ENCODE peak calls at places on chromosomes 3 and 15, in nine cellular contexts. One of them, this sample, is unnamed.

GRCh38 chr3:127639173-127640030 is 10.4 kb downstream of the PODXL2 start:
- DNase-seq in RWPE2: no peak
- DNase-seq in GM13977: no peak
- DNase-seq in CD4-positive, alpha-beta T cell: no peak
- DNase-seq in cardiac muscle cell: no peak
- DNase-seq in uterus: no peak
- DNase-seq in Calu3: no peak
- DNase-seq in coronary artery: no peak
- DNase-seq in H9: no peak
- DNase-seq in this sample: no peak

GRCh38 chr15:34804113-34804512 is 8.8 kb upstream of the ACTC1 start:
- DNase-seq in RWPE2: no peak
- DNase-seq in GM13977: no peak
- DNase-seq in CD4-positive, alpha-beta T cell: no peak
- DNase-seq in cardiac muscle cell: no peak
- DNase-seq in uterus: no peak
- DNase-seq in Calu3: no peak
- DNase-seq in coronary artery: no peak
- DNase-seq in H9: no peak
- DNase-seq in this sample: no peak

GRCh38 chr3:2589336-2589969 is 490.8 kb downstream of the CNTN4 start:
- DNase-seq in RWPE2: no peak
- DNase-seq in GM13977: no peak
- DNase-seq in CD4-positive, alpha-beta T cell: no peak
- DNase-seq in cardiac muscle cell: no peak
- DNase-seq in uterus: no peak
- DNase-seq in Calu3: no peak
- DNase-seq in coronary artery: no peak
- DNase-seq in H9: no peak
- DNase-seq in this sample: no peak

GRCh38 chr15:30904812-30905211 is 1.1 kb downstream of the FAN1 start:
- DNase-seq in RWPE2: no peak
- DNase-seq in GM13977: no peak
- DNase-seq in CD4-positive, alpha-beta T cell: no peak
- DNase-seq in cardiac muscle cell: no peak
- DNase-seq in uterus: no peak
- DNase-seq in Calu3: no peak
- DNase-seq in coronary artery: no peak
- DNase-seq in H9: no peak
- DNase-seq in this sample: no peak

GRCh38 chr15:30872341-30872748 is 31.4 kb upstream of the FAN1 start:
- DNase-seq in RWPE2: no peak
- DNase-seq in GM13977: no peak
- DNase-seq in CD4-positive, alpha-beta T cell: no peak
- DNase-seq in cardiac muscle cell: no peak
- DNase-seq in uterus: no peak
- DNase-seq in Calu3: no peak
- DNase-seq in coronary artery: no peak
- DNase-seq in H9: no peak
- DNase-seq in this sample: peak; percentile 14

GRCh38 chr3:140388525-140388924 is 289.3 kb upstream of the TRIM42 start:
- DNase-seq in RWPE2: no peak
- DNase-seq in GM13977: no peak
- DNase-seq in CD4-positive, alpha-beta T cell: no peak
- DNase-seq in cardiac muscle cell: no peak
- DNase-seq in uterus: no peak
- DNase-seq in Calu3: no peak
- DNase-seq in coronary artery: no peak
- DNase-seq in H9: no peak
- DNase-seq in this sample: no peak

GRCh38 chr15:40279437-40280141 is 3.3 kb downstream of the ANKRD63 start:
- DNase-seq in RWPE2: no peak
- DNase-seq in GM13977: peak; percentile 87
- DNase-seq in CD4-positive, alpha-beta T cell: peak; percentile 60
- DNase-seq in cardiac muscle cell: peak; percentile 85
- DNase-seq in uterus: peak; percentile 74
- DNase-seq in Calu3: peak; percentile 80
- DNase-seq in coronary artery: no peak
- DNase-seq in H9: peak; percentile 90
- DNase-seq in this sample: peak; percentile 71

GRCh38 chr3:181009225-181009624 is 19.7 kb upstream of the DNAJC19 start:
- DNase-seq in RWPE2: no peak
- DNase-seq in GM13977: no peak
- DNase-seq in CD4-positive, alpha-beta T cell: no peak
- DNase-seq in cardiac muscle cell: no peak
- DNase-seq in uterus: no peak
- DNase-seq in Calu3: no peak
- DNase-seq in coronary artery: no peak
- DNase-seq in H9: no peak
- DNase-seq in this sample: peak; percentile 48

GRCh38 chr15:95169701-95170459 is 938.5 kb downstream of the MCTP2 start:
- DNase-seq in RWPE2: no peak
- DNase-seq in GM13977: no peak
- DNase-seq in CD4-positive, alpha-beta T cell: no peak
- DNase-seq in cardiac muscle cell: peak; percentile 0
- DNase-seq in uterus: peak; percentile 83
- DNase-seq in Calu3: no peak
- DNase-seq in coronary artery: no peak
- DNase-seq in H9: no peak
- DNase-seq in this sample: no peak

GRCh38 chr15:101288905-101289513 is 6.0 kb downstream of the SNRPA1 start:
- DNase-seq in RWPE2: no peak
- DNase-seq in GM13977: no peak
- DNase-seq in CD4-positive, alpha-beta T cell: no peak
- DNase-seq in cardiac muscle cell: peak; percentile 70
- DNase-seq in uterus: no peak
- DNase-seq in Calu3: peak; percentile 36
- DNase-seq in coronary artery: no peak
- DNase-seq in H9: no peak
- DNase-seq in this sample: no peak

GRCh38 chr3:72157782-72158638 is 373.1 kb upstream of the PROK2 start:
- DNase-seq in RWPE2: no peak
- DNase-seq in GM13977: no peak
- DNase-seq in CD4-positive, alpha-beta T cell: no peak
- DNase-seq in cardiac muscle cell: no peak
- DNase-seq in uterus: no peak
- DNase-seq in Calu3: no peak
- DNase-seq in coronary artery: no peak
- DNase-seq in H9: no peak
- DNase-seq in this sample: no peak
- TF ChIP-seq CTCF in RWPE2: no peak
- TF ChIP-seq CTCF in GM13977: no peak
- TF ChIP-seq CTCF in CD4-positive, alpha-beta T cell: no peak
- TF ChIP-seq CTCF in cardiac muscle cell: no peak
- TF ChIP-seq CTCF in uterus: no peak
- TF ChIP-seq CTCF in Calu3: no peak
- TF ChIP-seq CTCF in coronary artery: no peak
- TF ChIP-seq CTCF in H9: no peak
- TF ChIP-seq CTCF in this sample: no peak

DNA sequence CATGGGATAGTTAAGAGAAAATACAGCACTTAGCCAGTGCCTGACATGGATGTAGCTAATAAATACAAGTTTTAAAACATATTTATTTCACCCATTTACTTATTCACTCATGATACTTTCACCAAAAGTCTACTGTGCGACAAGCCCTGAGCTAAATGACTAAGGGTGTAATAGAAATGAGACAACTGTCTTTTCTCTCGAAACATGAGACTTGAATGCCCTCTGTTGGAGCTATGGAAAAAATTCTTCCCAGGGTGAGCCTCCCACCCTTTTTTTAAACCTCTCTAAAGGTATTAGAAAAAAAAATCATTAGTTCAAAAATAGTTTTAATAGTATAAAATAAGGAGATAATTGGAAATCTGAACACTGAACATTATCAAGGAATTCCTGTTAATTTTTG is 24.3 kb upstream of the RPL14 start:
- DNase-seq in RWPE2: no peak
- DNase-seq in GM13977: no peak
- DNase-seq in CD4-positive, alpha-beta T cell: no peak
- DNase-seq in cardiac muscle cell: no peak
- DNase-seq in uterus: no peak
- DNase-seq in Calu3: no peak
- DNase-seq in coronary artery: no peak
- DNase-seq in H9: no peak
- DNase-seq in this sample: no peak
- TF ChIP-seq CTCF in RWPE2: peak; percentile 43
- TF ChIP-seq CTCF in GM13977: no peak
- TF ChIP-seq CTCF in CD4-positive, alpha-beta T cell: no peak
- TF ChIP-seq CTCF in cardiac muscle cell: no peak
- TF ChIP-seq CTCF in uterus: no peak
- TF ChIP-seq CTCF in Calu3: no peak
- TF ChIP-seq CTCF in coronary artery: no peak
- TF ChIP-seq CTCF in H9: peak; percentile 28
- TF ChIP-seq CTCF in this sample: no peak

DNA sequence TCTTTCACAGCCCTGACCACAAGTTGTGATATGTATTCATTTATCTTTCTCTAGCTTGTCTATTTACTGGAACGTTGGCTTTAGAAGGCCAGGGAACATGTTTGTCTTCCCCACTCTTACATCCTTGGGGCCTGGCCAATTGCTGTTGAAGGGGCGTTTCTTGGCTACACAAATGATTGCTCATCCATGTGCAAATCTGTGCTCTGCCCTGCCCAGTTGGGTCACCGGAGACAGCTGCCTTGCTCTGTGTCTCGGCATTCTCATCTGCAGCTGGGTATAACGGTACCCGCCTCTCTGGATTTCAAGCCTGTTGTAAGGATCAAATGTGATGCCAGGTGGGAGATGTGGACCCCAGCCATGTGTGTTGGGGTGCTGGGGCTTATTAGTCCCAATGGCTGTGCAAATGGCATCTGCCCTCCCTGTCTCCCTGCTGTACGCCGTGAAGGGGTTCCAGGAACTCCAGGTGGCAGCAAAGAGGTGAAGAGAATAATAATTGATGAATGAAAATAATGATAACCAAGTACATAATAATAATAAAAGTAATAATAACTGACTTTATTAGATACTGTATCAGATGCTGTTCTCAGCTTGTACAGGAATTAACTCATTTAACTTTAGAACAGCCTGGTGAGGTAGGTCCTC is 24.1 kb upstream of the TLE3 start:
- DNase-seq in RWPE2: no peak
- DNase-seq in GM13977: no peak
- DNase-seq in CD4-positive, alpha-beta T cell: no peak
- DNase-seq in cardiac muscle cell: no peak
- DNase-seq in uterus: peak; percentile 84
- DNase-seq in Calu3: no peak
- DNase-seq in coronary artery: no peak
- DNase-seq in H9: no peak
- DNase-seq in this sample: no peak
- TF ChIP-seq CTCF in RWPE2: peak; percentile 56
- TF ChIP-seq CTCF in GM13977: no peak
- TF ChIP-seq CTCF in CD4-positive, alpha-beta T cell: no peak
- TF ChIP-seq CTCF in cardiac muscle cell: no peak
- TF ChIP-seq CTCF in uterus: no peak
- TF ChIP-seq CTCF in Calu3: no peak
- TF ChIP-seq CTCF in coronary artery: no peak
- TF ChIP-seq CTCF in H9: peak; percentile 26
- TF ChIP-seq CTCF in this sample: no peak

DNA sequence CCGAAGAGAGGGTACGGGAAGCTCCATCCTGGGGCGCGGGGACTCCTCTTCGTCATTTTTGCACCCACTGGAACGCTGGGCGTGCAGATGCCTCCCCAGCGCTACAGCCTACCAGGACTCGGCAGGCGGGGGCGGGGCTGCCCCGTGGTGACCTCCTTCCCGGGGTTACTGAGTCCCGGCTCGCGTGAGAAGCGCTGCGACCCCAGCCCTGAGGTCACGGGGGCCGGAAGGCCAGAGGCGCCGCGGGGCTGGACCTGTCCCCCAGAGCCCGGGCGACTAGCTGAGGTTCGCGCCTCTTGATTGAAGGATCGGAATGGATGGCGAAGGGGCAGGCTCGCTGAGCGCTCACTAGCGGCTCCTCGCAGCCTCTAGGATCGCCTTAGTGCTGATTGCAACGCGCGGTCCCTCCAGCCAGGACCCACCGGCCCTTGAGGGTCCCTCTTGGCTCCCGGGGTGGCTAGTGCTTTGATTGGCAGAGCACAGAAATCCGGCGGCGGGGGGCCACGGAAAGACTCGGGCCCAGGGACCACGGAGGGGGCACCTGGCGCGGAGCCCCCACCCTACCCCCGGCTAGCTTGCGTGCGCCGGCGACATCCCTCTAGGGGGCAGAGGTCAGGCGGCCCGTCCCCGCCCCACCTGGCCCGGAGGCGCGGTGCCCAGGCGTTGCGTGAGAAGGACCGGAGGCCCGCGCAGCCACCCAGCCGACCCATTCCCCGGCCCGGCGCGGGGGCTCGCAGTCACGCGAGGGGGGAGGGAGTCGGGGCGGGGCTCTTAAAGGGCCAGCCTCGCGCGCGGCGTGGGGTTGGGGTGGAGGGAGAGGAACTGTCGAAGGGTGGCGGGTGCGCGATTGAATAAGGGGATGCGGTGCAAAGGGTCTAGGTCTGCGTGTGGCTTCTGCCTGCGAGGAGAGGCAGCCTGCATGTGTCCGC is 781 bp upstream of the CYP1A1 start:
- DNase-seq in RWPE2: no peak
- DNase-seq in GM13977: peak; percentile 75
- DNase-seq in CD4-positive, alpha-beta T cell: peak; percentile 24
- DNase-seq in cardiac muscle cell: peak; percentile 58
- DNase-seq in uterus: peak; percentile 28
- DNase-seq in Calu3: peak; percentile 62
- DNase-seq in coronary artery: no peak
- DNase-seq in H9: peak; percentile 73
- DNase-seq in this sample: peak; percentile 77
- TF ChIP-seq CTCF in RWPE2: peak; percentile 32
- TF ChIP-seq CTCF in GM13977: no peak
- TF ChIP-seq CTCF in CD4-positive, alpha-beta T cell: no peak
- TF ChIP-seq CTCF in cardiac muscle cell: no peak
- TF ChIP-seq CTCF in uterus: no peak
- TF ChIP-seq CTCF in Calu3: no peak
- TF ChIP-seq CTCF in coronary artery: no peak
- TF ChIP-seq CTCF in H9: peak; percentile 44
- TF ChIP-seq CTCF in this sample: no peak

GRCh38 chr15:81108427-81108826 is 25.6 kb upstream of the CFAP161 start:
- DNase-seq in RWPE2: no peak
- DNase-seq in GM13977: no peak
- DNase-seq in CD4-positive, alpha-beta T cell: no peak
- DNase-seq in cardiac muscle cell: no peak
- DNase-seq in uterus: no peak
- DNase-seq in Calu3: peak; percentile 28
- DNase-seq in coronary artery: no peak
- DNase-seq in H9: no peak
- DNase-seq in this sample: peak; percentile 62
- TF ChIP-seq CTCF in RWPE2: peak; percentile 58
- TF ChIP-seq CTCF in GM13977: peak; percentile 50
- TF ChIP-seq CTCF in CD4-positive, alpha-beta T cell: peak; percentile 55
- TF ChIP-seq CTCF in cardiac muscle cell: peak; percentile 58
- TF ChIP-seq CTCF in uterus: peak; percentile 20
- TF ChIP-seq CTCF in Calu3: peak; percentile 54
- TF ChIP-seq CTCF in coronary artery: peak; percentile 23
- TF ChIP-seq CTCF in H9: peak; percentile 74
- TF ChIP-seq CTCF in this sample: no peak

GRCh38 chr15:62691008-62691407 is 351.5 kb upstream of the TPM1 start:
- DNase-seq in RWPE2: no peak
- DNase-seq in GM13977: no peak
- DNase-seq in CD4-positive, alpha-beta T cell: no peak
- DNase-seq in cardiac muscle cell: no peak
- DNase-seq in uterus: no peak
- DNase-seq in Calu3: no peak
- DNase-seq in coronary artery: no peak
- DNase-seq in H9: no peak
- DNase-seq in this sample: no peak
- TF ChIP-seq CTCF in RWPE2: peak; percentile 46
- TF ChIP-seq CTCF in GM13977: no peak
- TF ChIP-seq CTCF in CD4-positive, alpha-beta T cell: no peak
- TF ChIP-seq CTCF in cardiac muscle cell: no peak
- TF ChIP-seq CTCF in uterus: peak; percentile 30
- TF ChIP-seq CTCF in Calu3: no peak
- TF ChIP-seq CTCF in coronary artery: no peak
- TF ChIP-seq CTCF in H9: no peak
- TF ChIP-seq CTCF in this sample: no peak